ENCODE peak calls at places on chromosomes 13 and 19, in eight cellular contexts. One of them, this sample, is unnamed.

GRCh38 chr19:42349378-42350107 is 24.1 kb downstream of the MEGF8 start:
- DNase-seq in AG08395: no peak
- DNase-seq in lung microvascular endothelial cell: no peak
- DNase-seq in hypothalamus: no peak
- DNase-seq in T-helper 2 cell: no peak
- DNase-seq in DMS53: no peak
- DNase-seq in activated CD4-positive, alpha-beta T cell treated with anti-CD3 and anti-CD28 coated beads for 4 hours: no peak
- DNase-seq in stimulated activated CD4-positive, alpha-beta T cell treated with anti-CD3 and anti-CD28 coated beads, Interleukin-2, amount 100 ng/mL, for 48 hours: no peak
- DNase-seq in this sample: no peak

GRCh38 chr13:94678845-94679244 is 33.5 kb downstream of the SOX21 start:
- DNase-seq in DMS53: no peak
- DNase-seq in stimulated activated CD4-positive, alpha-beta T cell treated with anti-CD3 and anti-CD28 coated beads, Interleukin-2, amount 100 ng/mL, for 48 hours: no peak
- DNase-seq in AG08395: no peak
- DNase-seq in activated CD4-positive, alpha-beta T cell treated with anti-CD3 and anti-CD28 coated beads for 4 hours: no peak
- DNase-seq in T-helper 2 cell: no peak
- DNase-seq in hypothalamus: no peak
- DNase-seq in lung microvascular endothelial cell: no peak
- DNase-seq in this sample: no peak

GRCh38 chr13:46663644-46664043 is 110.7 kb downstream of the LRCH1 start:
- DNase-seq in DMS53: no peak
- DNase-seq in hypothalamus: no peak
- DNase-seq in activated CD4-positive, alpha-beta T cell treated with anti-CD3 and anti-CD28 coated beads for 4 hours: no peak
- DNase-seq in stimulated activated CD4-positive, alpha-beta T cell treated with anti-CD3 and anti-CD28 coated beads, Interleukin-2, amount 100 ng/mL, for 48 hours: no peak
- DNase-seq in lung microvascular endothelial cell: peak
- DNase-seq in AG08395: no peak
- DNase-seq in T-helper 2 cell: no peak
- DNase-seq in this sample: no peak

GRCh38 chr19:2469102-2469914 is 6.6 kb upstream of the GADD45B start:
- DNase-seq in stimulated activated CD4-positive, alpha-beta T cell treated with anti-CD3 and anti-CD28 coated beads, Interleukin-2, amount 100 ng/mL, for 48 hours: no peak
- DNase-seq in hypothalamus: no peak
- DNase-seq in lung microvascular endothelial cell: peak
- DNase-seq in AG08395: peak
- DNase-seq in activated CD4-positive, alpha-beta T cell treated with anti-CD3 and anti-CD28 coated beads for 4 hours: no peak
- DNase-seq in DMS53: peak
- DNase-seq in T-helper 2 cell: no peak
- DNase-seq in this sample: no peak

GRCh38 chr13:66558511-66558910 is 671.6 kb downstream of the PCDH9 start:
- DNase-seq in AG08395: no peak
- DNase-seq in T-helper 2 cell: no peak
- DNase-seq in stimulated activated CD4-positive, alpha-beta T cell treated with anti-CD3 and anti-CD28 coated beads, Interleukin-2, amount 100 ng/mL, for 48 hours: no peak
- DNase-seq in lung microvascular endothelial cell: no peak
- DNase-seq in DMS53: no peak
- DNase-seq in hypothalamus: no peak
- DNase-seq in activated CD4-positive, alpha-beta T cell treated with anti-CD3 and anti-CD28 coated beads for 4 hours: no peak
- DNase-seq in this sample: no peak

GRCh38 chr19:42143341-42144234 is 11.3 kb upstream of the POU2F2 start:
- DNase-seq in lung microvascular endothelial cell: peak
- DNase-seq in activated CD4-positive, alpha-beta T cell treated with anti-CD3 and anti-CD28 coated beads for 4 hours: no peak
- DNase-seq in stimulated activated CD4-positive, alpha-beta T cell treated with anti-CD3 and anti-CD28 coated beads, Interleukin-2, amount 100 ng/mL, for 48 hours: no peak
- DNase-seq in T-helper 2 cell: no peak
- DNase-seq in DMS53: no peak
- DNase-seq in hypothalamus: no peak
- DNase-seq in AG08395: peak
- DNase-seq in this sample: no peak

GRCh38 chr13:43730642-43731041 is 56.1 kb downstream of the ENOX1 start:
- DNase-seq in T-helper 2 cell: no peak
- DNase-seq in activated CD4-positive, alpha-beta T cell treated with anti-CD3 and anti-CD28 coated beads for 4 hours: no peak
- DNase-seq in DMS53: peak
- DNase-seq in stimulated activated CD4-positive, alpha-beta T cell treated with anti-CD3 and anti-CD28 coated beads, Interleukin-2, amount 100 ng/mL, for 48 hours: no peak
- DNase-seq in lung microvascular endothelial cell: no peak
- DNase-seq in AG08395: peak
- DNase-seq in hypothalamus: no peak
- DNase-seq in this sample: no peak

GRCh38 chr13:67224148-67224846 is 5.8 kb downstream of the PCDH9 start:
- DNase-seq in stimulated activated CD4-positive, alpha-beta T cell treated with anti-CD3 and anti-CD28 coated beads, Interleukin-2, amount 100 ng/mL, for 48 hours: peak
- DNase-seq in lung microvascular endothelial cell: peak
- DNase-seq in activated CD4-positive, alpha-beta T cell treated with anti-CD3 and anti-CD28 coated beads for 4 hours: peak
- DNase-seq in T-helper 2 cell: no peak
- DNase-seq in hypothalamus: peak
- DNase-seq in AG08395: peak
- DNase-seq in DMS53: peak
- DNase-seq in this sample: no peak

GRCh38 chr19:6730153-6730804 is 7.1 kb downstream of the GPR108 start:
- DNase-seq in activated CD4-positive, alpha-beta T cell treated with anti-CD3 and anti-CD28 coated beads for 4 hours: peak
- DNase-seq in DMS53: no peak
- DNase-seq in lung microvascular endothelial cell: peak
- DNase-seq in hypothalamus: peak
- DNase-seq in stimulated activated CD4-positive, alpha-beta T cell treated with anti-CD3 and anti-CD28 coated beads, Interleukin-2, amount 100 ng/mL, for 48 hours: peak
- DNase-seq in AG08395: no peak
- DNase-seq in T-helper 2 cell: no peak
- DNase-seq in this sample: no peak

GRCh38 chr13:64934569-64935362 is 2295.4 kb downstream of the PCDH9 start:
- DNase-seq in lung microvascular endothelial cell: no peak
- DNase-seq in AG08395: no peak
- DNase-seq in DMS53: no peak
- DNase-seq in activated CD4-positive, alpha-beta T cell treated with anti-CD3 and anti-CD28 coated beads for 4 hours: no peak
- DNase-seq in stimulated activated CD4-positive, alpha-beta T cell treated with anti-CD3 and anti-CD28 coated beads, Interleukin-2, amount 100 ng/mL, for 48 hours: no peak
- DNase-seq in T-helper 2 cell: no peak
- DNase-seq in hypothalamus: no peak
- DNase-seq in this sample: no peak

GRCh38 chr19:5697022-5697889 is 7.2 kb downstream of the RPL36 start:
- DNase-seq in activated CD4-positive, alpha-beta T cell treated with anti-CD3 and anti-CD28 coated beads for 4 hours: no peak
- DNase-seq in AG08395: no peak
- DNase-seq in hypothalamus: no peak
- DNase-seq in DMS53: peak
- DNase-seq in T-helper 2 cell: no peak
- DNase-seq in lung microvascular endothelial cell: no peak
- DNase-seq in stimulated activated CD4-positive, alpha-beta T cell treated with anti-CD3 and anti-CD28 coated beads, Interleukin-2, amount 100 ng/mL, for 48 hours: no peak
- DNase-seq in this sample: no peak

GRCh38 chr13:78241278-78241919 is 322.8 kb upstream of the EDNRB start:
- DNase-seq in DMS53: peak
- DNase-seq in activated CD4-positive, alpha-beta T cell treated with anti-CD3 and anti-CD28 coated beads for 4 hours: no peak
- DNase-seq in hypothalamus: no peak
- DNase-seq in stimulated activated CD4-positive, alpha-beta T cell treated with anti-CD3 and anti-CD28 coated beads, Interleukin-2, amount 100 ng/mL, for 48 hours: no peak
- DNase-seq in T-helper 2 cell: no peak
- DNase-seq in AG08395: peak
- DNase-seq in lung microvascular endothelial cell: peak
- DNase-seq in this sample: no peak

GRCh38 chr13:109376936-109377335 is 409.4 kb downstream of the IRS2 start:
- DNase-seq in lung microvascular endothelial cell: no peak
- DNase-seq in DMS53: no peak
- DNase-seq in activated CD4-positive, alpha-beta T cell treated with anti-CD3 and anti-CD28 coated beads for 4 hours: no peak
- DNase-seq in T-helper 2 cell: no peak
- DNase-seq in stimulated activated CD4-positive, alpha-beta T cell treated with anti-CD3 and anti-CD28 coated beads, Interleukin-2, amount 100 ng/mL, for 48 hours: no peak
- DNase-seq in AG08395: no peak
- DNase-seq in hypothalamus: no peak
- DNase-seq in this sample: no peak

GRCh38 chr19:36460046-36460445 is 29.3 kb downstream of the ZNF566 start:
- DNase-seq in DMS53: no peak
- DNase-seq in T-helper 2 cell: no peak
- DNase-seq in activated CD4-positive, alpha-beta T cell treated with anti-CD3 and anti-CD28 coated beads for 4 hours: no peak
- DNase-seq in lung microvascular endothelial cell: no peak
- DNase-seq in AG08395: peak
- DNase-seq in stimulated activated CD4-positive, alpha-beta T cell treated with anti-CD3 and anti-CD28 coated beads, Interleukin-2, amount 100 ng/mL, for 48 hours: no peak
- DNase-seq in hypothalamus: no peak
- DNase-seq in this sample: no peak

GRCh38 chr13:111480976-111481375 is 160.5 kb downstream of the TEX29 start:
- DNase-seq in lung microvascular endothelial cell: no peak
- DNase-seq in activated CD4-positive, alpha-beta T cell treated with anti-CD3 and anti-CD28 coated beads for 4 hours: no peak
- DNase-seq in DMS53: no peak
- DNase-seq in AG08395: no peak
- DNase-seq in hypothalamus: no peak
- DNase-seq in T-helper 2 cell: no peak
- DNase-seq in stimulated activated CD4-positive, alpha-beta T cell treated with anti-CD3 and anti-CD28 coated beads, Interleukin-2, amount 100 ng/mL, for 48 hours: no peak
- DNase-seq in this sample: no peak

GRCh38 chr19:51055866-51056265 is 9.0 kb downstream of the KLK13 start:
- DNase-seq in activated CD4-positive, alpha-beta T cell treated with anti-CD3 and anti-CD28 coated beads for 4 hours: no peak
- DNase-seq in T-helper 2 cell: no peak
- DNase-seq in AG08395: no peak
- DNase-seq in hypothalamus: no peak
- DNase-seq in DMS53: no peak
- DNase-seq in stimulated activated CD4-positive, alpha-beta T cell treated with anti-CD3 and anti-CD28 coated beads, Interleukin-2, amount 100 ng/mL, for 48 hours: no peak
- DNase-seq in lung microvascular endothelial cell: no peak
- DNase-seq in this sample: no peak

GRCh38 chr19:35533201-35533821 is at the start of gene GAPDHS:
- DNase-seq in hypothalamus: no peak
- DNase-seq in stimulated activated CD4-positive, alpha-beta T cell treated with anti-CD3 and anti-CD28 coated beads, Interleukin-2, amount 100 ng/mL, for 48 hours: no peak
- DNase-seq in AG08395: no peak
- DNase-seq in DMS53: no peak
- DNase-seq in T-helper 2 cell: no peak
- DNase-seq in lung microvascular endothelial cell: no peak
- DNase-seq in activated CD4-positive, alpha-beta T cell treated with anti-CD3 and anti-CD28 coated beads for 4 hours: no peak
- DNase-seq in this sample: no peak

GRCh38 chr13:44573071-44573470 is 3.1 kb downstream of the TSC22D1 start:
- DNase-seq in AG08395: no peak
- DNase-seq in DMS53: no peak
- DNase-seq in activated CD4-positive, alpha-beta T cell treated with anti-CD3 and anti-CD28 coated beads for 4 hours: no peak
- DNase-seq in stimulated activated CD4-positive, alpha-beta T cell treated with anti-CD3 and anti-CD28 coated beads, Interleukin-2, amount 100 ng/mL, for 48 hours: no peak
- DNase-seq in hypothalamus: no peak
- DNase-seq in T-helper 2 cell: no peak
- DNase-seq in lung microvascular endothelial cell: no peak
- DNase-seq in this sample: no peak

GRCh38 chr19:50061650-50062049 is 35.8 kb downstream of the ZNF473 start:
- DNase-seq in activated CD4-positive, alpha-beta T cell treated with anti-CD3 and anti-CD28 coated beads for 4 hours: no peak
- DNase-seq in lung microvascular endothelial cell: no peak
- DNase-seq in stimulated activated CD4-positive, alpha-beta T cell treated with anti-CD3 and anti-CD28 coated beads, Interleukin-2, amount 100 ng/mL, for 48 hours: no peak
- DNase-seq in AG08395: no peak
- DNase-seq in T-helper 2 cell: no peak
- DNase-seq in DMS53: no peak
- DNase-seq in hypothalamus: no peak
- DNase-seq in this sample: no peak

GRCh38 chr19:16969127-16969526 is 57.5 kb downstream of the CPAMD8 start:
- DNase-seq in DMS53: peak
- DNase-seq in lung microvascular endothelial cell: no peak
- DNase-seq in hypothalamus: no peak
- DNase-seq in AG08395: no peak
- DNase-seq in T-helper 2 cell: no peak
- DNase-seq in activated CD4-positive, alpha-beta T cell treated with anti-CD3 and anti-CD28 coated beads for 4 hours: no peak
- DNase-seq in stimulated activated CD4-positive, alpha-beta T cell treated with anti-CD3 and anti-CD28 coated beads, Interleukin-2, amount 100 ng/mL, for 48 hours: no peak
- DNase-seq in this sample: no peak

GRCh38 chr13:23987331-23987730 is 90.0 kb upstream of the C1QTNF9B start:
- DNase-seq in DMS53: no peak
- DNase-seq in activated CD4-positive, alpha-beta T cell treated with anti-CD3 and anti-CD28 coated beads for 4 hours: no peak
- DNase-seq in lung microvascular endothelial cell: no peak
- DNase-seq in AG08395: peak
- DNase-seq in hypothalamus: no peak
- DNase-seq in stimulated activated CD4-positive, alpha-beta T cell treated with anti-CD3 and anti-CD28 coated beads, Interleukin-2, amount 100 ng/mL, for 48 hours: no peak
- DNase-seq in T-helper 2 cell: no peak
- DNase-seq in this sample: no peak

GRCh38 chr19:6738726-6739389 is 622 bp upstream of the TRIP10 start:
- DNase-seq in DMS53: peak
- DNase-seq in AG08395: no peak
- DNase-seq in T-helper 2 cell: no peak
- DNase-seq in lung microvascular endothelial cell: peak
- DNase-seq in stimulated activated CD4-positive, alpha-beta T cell treated with anti-CD3 and anti-CD28 coated beads, Interleukin-2, amount 100 ng/mL, for 48 hours: no peak
- DNase-seq in activated CD4-positive, alpha-beta T cell treated with anti-CD3 and anti-CD28 coated beads for 4 hours: no peak
- DNase-seq in hypothalamus: no peak
- DNase-seq in this sample: no peak

GRCh38 chr13:84641491-84641890 is 759.2 kb upstream of the SLITRK1 start:
- DNase-seq in AG08395: no peak
- DNase-seq in hypothalamus: no peak
- DNase-seq in lung microvascular endothelial cell: no peak
- DNase-seq in stimulated activated CD4-positive, alpha-beta T cell treated with anti-CD3 and anti-CD28 coated beads, Interleukin-2, amount 100 ng/mL, for 48 hours: no peak
- DNase-seq in activated CD4-positive, alpha-beta T cell treated with anti-CD3 and anti-CD28 coated beads for 4 hours: no peak
- DNase-seq in T-helper 2 cell: no peak
- DNase-seq in DMS53: no peak
- DNase-seq in this sample: no peak

GRCh38 chr13:29892149-29892548 is 41.7 kb upstream of the UBL3 start:
- DNase-seq in T-helper 2 cell: no peak
- DNase-seq in activated CD4-positive, alpha-beta T cell treated with anti-CD3 and anti-CD28 coated beads for 4 hours: no peak
- DNase-seq in AG08395: no peak
- DNase-seq in stimulated activated CD4-positive, alpha-beta T cell treated with anti-CD3 and anti-CD28 coated beads, Interleukin-2, amount 100 ng/mL, for 48 hours: no peak
- DNase-seq in lung microvascular endothelial cell: no peak
- DNase-seq in hypothalamus: peak
- DNase-seq in DMS53: no peak
- DNase-seq in this sample: no peak

GRCh38 chr13:114002009-114002544 is 28.2 kb upstream of the C13orf46 start:
- DNase-seq in lung microvascular endothelial cell: no peak
- DNase-seq in T-helper 2 cell: no peak
- DNase-seq in DMS53: no peak
- DNase-seq in activated CD4-positive, alpha-beta T cell treated with anti-CD3 and anti-CD28 coated beads for 4 hours: no peak
- DNase-seq in hypothalamus: no peak
- DNase-seq in AG08395: no peak
- DNase-seq in stimulated activated CD4-positive, alpha-beta T cell treated with anti-CD3 and anti-CD28 coated beads, Interleukin-2, amount 100 ng/mL, for 48 hours: no peak
- DNase-seq in this sample: no peak

GRCh38 chr19:45113628-45114027 is 20.6 kb downstream of the PPP1R37 start:
- DNase-seq in hypothalamus: no peak
- DNase-seq in stimulated activated CD4-positive, alpha-beta T cell treated with anti-CD3 and anti-CD28 coated beads, Interleukin-2, amount 100 ng/mL, for 48 hours: no peak
- DNase-seq in DMS53: peak
- DNase-seq in AG08395: no peak
- DNase-seq in lung microvascular endothelial cell: no peak
- DNase-seq in T-helper 2 cell: no peak
- DNase-seq in activated CD4-positive, alpha-beta T cell treated with anti-CD3 and anti-CD28 coated beads for 4 hours: no peak
- DNase-seq in this sample: no peak

GRCh38 chr13:105572401-105572800 is 963.1 kb downstream of the EFNB2 start:
- DNase-seq in DMS53: no peak
- DNase-seq in activated CD4-positive, alpha-beta T cell treated with anti-CD3 and anti-CD28 coated beads for 4 hours: no peak
- DNase-seq in T-helper 2 cell: no peak
- DNase-seq in AG08395: no peak
- DNase-seq in lung microvascular endothelial cell: no peak
- DNase-seq in hypothalamus: no peak
- DNase-seq in stimulated activated CD4-positive, alpha-beta T cell treated with anti-CD3 and anti-CD28 coated beads, Interleukin-2, amount 100 ng/mL, for 48 hours: no peak
- DNase-seq in this sample: no peak

This sample was measured in GM18507.